ENCODE peak calls at places on chromosomes 13 and 19, in nine cellular contexts. U is GM23338, V is sigmoid colon, D is breast epithelium, I is HCT116, A is transverse colon, L is spleen, Q is upper lobe of left lung, E is vagina. Y is an unnamed sample.

GRCh38 chr13:61954092-61954491 is 538.4 kb upstream of the PCDH20 start:
- DNase-seq in L (no peak), Q (no peak), A (no peak), E (no peak), D (no peak), V (no peak), U (peak; percentile 69), I (peak; percentile 19), Y (no peak)

GRCh38 chr19:46016426-46017094 is 6.3 kb downstream of the PGLYRP1 start:
- DNase-seq in Q (peak; percentile 88), D (peak; percentile 37), L (peak; percentile 95), V (peak; percentile 87), E (no peak), I (peak; percentile 45), U (peak; percentile 94), A (peak; percentile 87), Y (peak; percentile 85)

GRCh38 chr19:39407644-39408391 is 1.2 kb downstream of the ZFP36 start:
- DNase-seq in U (peak; percentile 59), E (no peak), A (peak; percentile 82), L (peak; percentile 94), Q (peak; percentile 59), V (peak; percentile 84), I (no peak), D (peak; percentile 76), Y (peak; percentile 76)

GRCh38 chr13:56713656-56714055 is 427.1 kb upstream of the PRR20A start:
- DNase-seq in I (no peak), U (peak; percentile 49), Q (no peak), D (no peak), V (no peak), L (no peak), E (no peak), A (no peak), Y (no peak)

GRCh38 chr13:45826741-45827140 is 24.8 kb downstream of the SIAH3 start:
- DNase-seq in A (no peak), D (no peak), V (no peak), U (no peak), L (no peak), I (no peak), E (peak; percentile 44), Q (no peak), Y (no peak)

GRCh38 chr13:35866801-35867200 is 264.4 kb downstream of the DCLK1 start:
- DNase-seq in E (no peak), V (no peak), U (no peak), Q (no peak), A (no peak), I (no peak), D (no peak), L (no peak), Y (no peak)

GRCh38 chr19:43555185-43555770 is 20.0 kb downstream of the XRCC1 start:
- DNase-seq in Q (peak; percentile 53), A (peak; percentile 79), L (peak; percentile 86), E (no peak), U (peak; percentile 93), V (peak; percentile 75), D (no peak), I (no peak), Y (peak; percentile 78)

GRCh38 chr13:43426355-43426754 is 360.4 kb downstream of the ENOX1 start:
- DNase-seq in A (no peak), E (no peak), D (no peak), U (no peak), V (no peak), Q (no peak), I (no peak), L (no peak), Y (no peak)

GRCh38 chr13:27665333-27665732 is 43.6 kb downstream of the POLR1D start:
- DNase-seq in Q (no peak), A (no peak), E (no peak), D (no peak), V (no peak), L (no peak), U (peak; percentile 69), I (no peak), Y (no peak)

GRCh38 chr13:103195762-103196161 is 129.5 kb upstream of the SLC10A2 start:
- DNase-seq in U (no peak), E (no peak), I (no peak), Q (no peak), L (no peak), D (no peak), A (no peak), V (no peak), Y (no peak)

GRCh38 chr19:370641-371330 is 26.2 kb upstream of the MIER2 start:
- DNase-seq in V (peak; percentile 38), A (no peak), D (no peak), L (peak; percentile 39), E (no peak), Q (no peak), U (no peak), I (no peak), Y (no peak)

GRCh38 chr13:40408602-40409001 is 257.8 kb downstream of the FOXO1 start:
- DNase-seq in U (no peak), Q (no peak), V (no peak), A (no peak), L (no peak), I (peak; percentile 40), E (no peak), D (no peak), Y (no peak)

GRCh38 chr13:107028751-107029150 is 460.8 kb upstream of the ARGLU1 start:
- DNase-seq in A (no peak), V (no peak), E (no peak), Q (no peak), U (no peak), L (no peak), I (no peak), D (no peak), Y (no peak)

GRCh38 chr19:49591731-49592485 is 926 bp downstream of the PRR12 start:
- DNase-seq in V (peak; percentile 74), L (peak; percentile 89), U (peak; percentile 82), E (no peak), I (no peak), Q (peak; percentile 38), A (peak; percentile 50), D (peak; percentile 37), Y (peak; percentile 40)

GRCh38 chr13:106173346-106173745 is 362.1 kb downstream of the EFNB2 start:
- DNase-seq in D (no peak), A (no peak), I (no peak), L (no peak), V (no peak), Q (no peak), U (no peak), E (no peak), Y (no peak)

GRCh38 chr19:55188620-55189019 is 8.5 kb upstream of the SYT5 start:
- DNase-seq in E (no peak), D (no peak), A (no peak), I (no peak), V (no peak), Q (no peak), L (no peak), U (no peak), Y (no peak)

DNA sequence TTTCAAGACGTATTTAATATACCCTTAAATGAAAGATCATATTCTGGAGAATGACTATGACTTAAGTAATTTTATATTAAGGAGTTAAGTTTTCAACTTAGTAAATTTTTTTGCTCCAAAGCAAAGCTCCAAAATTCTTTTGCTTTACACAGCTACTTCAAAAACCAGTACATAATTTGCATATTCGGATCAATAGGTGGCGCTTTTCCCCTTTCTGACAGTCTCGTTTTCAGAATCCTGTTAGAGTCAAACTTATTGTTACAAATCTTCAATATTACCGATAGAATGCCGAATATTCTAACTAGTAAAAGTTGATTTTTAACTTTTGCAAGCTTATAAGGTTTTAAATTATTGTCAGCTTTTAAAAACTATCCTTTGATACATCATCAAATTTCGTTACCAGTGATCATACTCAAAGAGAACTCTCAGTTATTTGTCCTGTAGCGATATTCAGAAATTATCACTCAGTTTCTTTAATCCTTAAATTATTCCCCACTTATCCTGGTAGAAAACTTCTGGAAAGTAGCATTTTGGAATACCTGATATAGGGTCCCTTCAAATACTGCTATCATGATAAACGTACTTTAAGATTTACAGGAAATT is 852.7 kb upstream of the KLHL1 start:
- DNase-seq in I (no peak), L (no peak), E (no peak), Q (no peak), A (no peak), V (no peak), D (no peak), U (peak; percentile 26), Y (no peak)
- TF ChIP-seq CTCF in I (peak; percentile 19), L (no peak), E (no peak), Q (no peak), A (peak; percentile 49), V (no peak), D (peak; percentile 24), U (peak; percentile 70), Y (no peak)

DNA sequence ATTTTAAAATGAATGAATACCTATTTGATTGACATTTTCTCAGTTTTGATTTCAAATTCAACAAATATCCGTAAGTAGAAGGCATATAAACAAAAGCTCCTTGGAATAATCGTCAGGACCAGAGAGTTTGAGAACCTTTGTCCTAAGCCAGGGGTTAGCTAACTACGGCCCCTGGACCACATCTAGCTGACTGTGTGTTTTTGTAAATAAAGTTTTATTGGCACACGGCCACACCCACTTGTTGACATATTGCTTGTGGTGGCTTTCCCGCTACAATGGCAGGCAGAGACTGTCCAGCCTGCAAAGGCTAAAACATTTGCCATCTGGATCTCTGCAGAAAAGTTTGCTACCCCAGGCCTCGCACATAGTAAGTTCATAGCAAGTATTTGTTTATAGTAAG is 83.4 kb downstream of the GNG7 start:
- DNase-seq in U (no peak), Q (no peak), I (no peak), L (no peak), D (no peak), A (no peak), E (no peak), V (no peak), Y (no peak)
- H3K4me3 ChIP-seq in U (no peak overlapping the region), Q (no peak overlapping the region), I (no peak overlapping the region), L (no peak overlapping the region), D (no peak overlapping the region), A (no peak overlapping the region), E (no peak overlapping the region), V (no peak overlapping the region), Y (no peak overlapping the region)

GRCh38 chr19:41872384-41872774 is 4.7 kb upstream of the CD79A start:
- DNase-seq in U (no peak), Q (no peak), V (no peak), L (no peak), D (no peak), A (no peak), E (no peak), I (no peak), Y (no peak)
- TF ChIP-seq POLR2AphosphoS5 in U (peak; percentile 74), Q (no peak), V (no peak), L (no peak), D (no peak), A (no peak), E (no peak), I (peak; percentile 36), Y (no peak)

DNA sequence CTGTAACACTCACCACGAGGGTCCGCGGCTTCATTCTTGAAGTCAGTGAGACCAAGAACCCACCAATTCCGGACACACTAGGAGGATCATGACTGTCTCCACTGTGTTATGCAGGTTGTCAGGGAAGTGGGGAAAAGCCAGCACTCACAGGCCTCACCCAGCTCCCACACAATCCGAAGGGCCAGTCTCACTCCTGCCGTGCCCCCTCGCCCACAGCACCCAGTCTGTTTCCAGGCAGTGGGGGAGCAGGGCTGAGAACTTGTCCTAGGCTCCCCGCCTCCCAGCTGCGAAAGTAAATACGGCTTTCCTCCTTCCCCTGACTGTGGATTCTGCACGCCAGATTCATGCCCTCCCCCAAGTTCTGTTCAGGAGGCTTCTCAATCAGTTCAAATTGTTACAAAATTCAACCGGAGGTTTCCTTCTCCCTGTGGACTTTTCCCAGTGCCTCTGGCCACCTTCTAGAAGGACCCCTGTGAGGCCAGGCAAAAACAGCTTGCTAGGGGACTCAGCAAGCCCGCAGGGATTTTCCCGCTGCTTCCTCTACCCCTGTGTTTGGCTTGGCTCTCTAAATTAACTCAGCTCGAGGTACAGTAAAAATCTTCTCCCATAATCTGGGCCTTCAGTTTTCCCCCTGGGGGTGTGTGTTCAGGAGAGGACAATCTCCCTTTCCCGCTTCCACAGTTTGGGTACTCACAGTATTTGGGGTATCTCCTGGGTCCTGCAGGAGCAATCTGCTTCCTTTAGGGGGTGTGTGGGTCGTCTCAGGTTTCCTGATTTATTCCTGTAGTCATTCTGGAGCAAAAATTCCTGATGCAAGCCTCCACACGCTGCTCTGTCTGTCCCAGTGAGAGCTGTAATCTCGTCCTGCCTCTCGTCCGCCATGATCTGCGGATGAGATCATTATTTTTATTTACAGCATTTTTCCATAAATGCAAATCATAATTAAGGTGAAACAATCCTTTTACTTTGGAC is 899.8 kb downstream of the GPC5 start:
- DNase-seq in Q (no peak), D (no peak), U (peak; percentile 63), I (no peak), A (no peak), L (no peak), E (no peak), V (no peak), Y (no peak)
- TF ChIP-seq CTCF in Q (no peak), D (no peak), U (peak; percentile 28), I (no peak), A (no peak), L (no peak), E (no peak), V (no peak), Y (no peak)

Y was measured in stomach.